ENCODE peak calls at places on chromosomes 13 and 19, in seven cellular contexts. A, U, E, Y, T, M and Q are unnamed samples.

GRCh38 chr13:64639206-64639605 is 2590.9 kb downstream of the PCDH9 start:
- DNase-seq in E (no peak), Y (no peak), U (no peak), M (no peak), T (no peak), A (no peak), Q (no peak)

GRCh38 chr19:29273000-29273691 is 60.2 kb upstream of the UQCRFS1 start:
- DNase-seq in E (no peak), M (no peak), U (no peak), Y (peak; percentile 20), T (no peak), A (no peak), Q (no peak)

GRCh38 chr19:7895565-7895964 is 7.3 kb downstream of the LRRC8E start:
- DNase-seq in A (no peak), E (no peak), Y (no peak), U (no peak), M (no peak), T (no peak), Q (no peak)

GRCh38 chr19:56951672-56952071 is 111.1 kb upstream of the PEG3 start:
- DNase-seq in M (no peak), E (no peak), T (no peak), Y (no peak), A (no peak), U (no peak), Q (no peak)

GRCh38 chr13:30819136-30819875 is 84.0 kb downstream of the ALOX5AP start:
- DNase-seq in M (no peak), Y (no peak), T (no peak), U (no peak), E (no peak), A (no peak), Q (no peak)

GRCh38 chr19:56141416-56141992 is 417 bp downstream of the ZNF444 start:
- DNase-seq in E (no peak), U (peak; percentile 11), T (no peak), Y (no peak), M (no peak), A (no peak), Q (no peak)

GRCh38 chr19:42124386-42124901 is 7.8 kb downstream of the POU2F2 start:
- DNase-seq in T (no peak), E (no peak), M (no peak), Y (no peak), A (no peak), U (no peak), Q (no peak)

GRCh38 chr13:52010890-52011689 is at the start of gene ATP7B:
- DNase-seq in E (no peak), Y (peak; percentile 85), A (peak; percentile 22), U (no peak), T (no peak), M (no peak), Q (no peak)

GRCh38 chr13:108508263-108508662 is 121.1 kb upstream of the MYO16 start:
- DNase-seq in Y (peak; percentile 65), U (no peak), T (no peak), M (peak; percentile 16), A (no peak), E (no peak), Q (no peak)

GRCh38 chr13:109998808-109999528 is 212.6 kb upstream of the IRS2 start:
- DNase-seq in T (peak; percentile 72), A (no peak), Y (no peak), U (peak; percentile 97), E (no peak), M (no peak), Q (no peak)

GRCh38 chr19:2782357-2782935 is 627 bp downstream of the SGTA start:
- DNase-seq in A (no peak), T (no peak), U (peak; percentile 5), E (no peak), Y (no peak), M (no peak), Q (no peak)

GRCh38 chr19:4414800-4415251 is 12.4 kb downstream of the CHAF1A start:
- DNase-seq in U (no peak), Y (peak; percentile 83), M (no peak), E (no peak), A (no peak), T (no peak), Q (no peak)

GRCh38 chr13:54486421-54487166 is 1458.0 kb downstream of the OLFM4 start:
- DNase-seq in Y (peak; percentile 50), E (no peak), T (no peak), U (no peak), M (no peak), A (no peak), Q (no peak)

GRCh38 chr13:113999618-113999910 is 25.7 kb upstream of the C13orf46 start:
- DNase-seq in E (no peak), M (no peak), U (no peak), A (no peak), Y (no peak), T (no peak), Q (no peak)

GRCh38 chr19:46435009-46435408 is 6.3 kb upstream of the PNMA8C start:
- DNase-seq in U (no peak), E (no peak), M (no peak), A (no peak), T (no peak), Y (no peak), Q (no peak)

GRCh38 chr19:18419699-18420460 is 682 bp downstream of the SSBP4 start:
- DNase-seq in U (no peak), A (peak; percentile 53), E (no peak), M (no peak), T (no peak), Y (peak; percentile 67), Q (no peak)

GRCh38 chr19:4456843-4457653 is 546 bp downstream of the UBXN6 start:
- DNase-seq in Y (peak; percentile 90), E (no peak), U (peak; percentile 25), T (no peak), M (no peak), A (peak; percentile 70), Q (no peak)

GRCh38 chr19:2952953-2953481 is 8.2 kb upstream of the ZNF77 start:
- DNase-seq in T (no peak), U (peak; percentile 77), A (no peak), E (no peak), Y (no peak), M (no peak), Q (peak; percentile 74)

GRCh38 chr13:49022472-49023144 is 46.9 kb downstream of the FNDC3A start:
- DNase-seq in Y (no peak), U (peak; percentile 19), E (no peak), T (no peak), A (no peak), M (no peak), Q (no peak)

GRCh38 chr13:68551701-68552522 is 1321.8 kb upstream of the PCDH9 start:
- DNase-seq in U (no peak), M (no peak), A (no peak), Y (no peak), E (no peak), T (no peak), Q (no peak)

GRCh38 chr19:55495646-55496349 is 7.6 kb downstream of the SSC5D start:
- DNase-seq in M (no peak), Y (peak; percentile 72), A (no peak), U (no peak), E (no peak), T (no peak), Q (no peak)

DNA sequence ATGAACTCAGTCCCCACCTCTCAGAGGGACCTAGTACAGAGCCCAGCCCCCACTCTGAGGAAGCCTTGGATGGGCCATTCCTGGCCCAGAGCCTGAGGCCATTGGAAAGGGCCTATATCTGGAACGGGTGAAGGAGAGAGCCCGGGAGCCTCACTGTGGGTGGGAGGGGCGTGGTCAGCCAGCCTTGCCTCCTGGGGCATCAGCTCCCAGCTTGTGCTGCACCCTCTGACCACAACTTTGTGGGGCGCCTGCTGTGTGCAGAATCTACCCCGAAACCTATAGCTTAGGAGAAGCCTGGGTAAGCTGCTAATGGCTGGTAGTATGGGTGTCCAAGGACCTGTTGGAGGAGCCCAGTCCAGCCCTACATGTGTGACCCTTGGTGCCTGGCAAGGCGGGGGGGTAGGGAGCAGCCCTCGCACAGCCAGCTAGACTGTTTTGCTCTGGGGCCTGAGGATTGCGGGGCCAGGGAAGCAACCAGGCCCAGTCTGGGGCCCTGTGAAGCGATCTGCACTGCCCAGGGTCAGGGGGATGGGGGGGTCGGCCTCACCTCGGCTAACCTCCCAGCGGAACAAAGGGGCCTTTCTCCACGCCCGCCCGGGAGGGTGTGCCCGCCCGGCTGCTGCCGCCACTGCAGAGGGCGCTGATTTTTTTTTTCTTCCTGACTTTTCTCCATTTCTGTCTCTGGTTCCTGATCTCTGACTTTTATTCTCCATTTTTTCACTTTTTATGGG is 42.3 kb downstream of the LYL1 start:
- DNase-seq in U (peak; percentile 50), T (no peak), M (no peak), E (no peak), Y (peak; percentile 55), A (peak; percentile 66), Q (no peak)
- H3K4me3 ChIP-seq in U (no peak overlapping the region), T (no peak overlapping the region), M (peak overlapping the region; percentile 51), E (peak overlapping the region; percentile 76), Y (peak overlapping the region; percentile 78), A (peak overlapping the region; percentile 43), Q (peak overlapping the region; percentile 47)

GRCh38 chr13:86572115-86572514 is 772.9 kb upstream of the SLITRK6 start:
- DNase-seq in E (no peak), T (peak; percentile 21), A (no peak), M (peak; percentile 24), U (peak; percentile 46), Y (no peak), Q (no peak)
- TF ChIP-seq CTCF in E (no peak), T (no peak), A (no peak), M (no peak), U (no peak), Y (no peak), Q (no peak)

GRCh38 chr13:23987331-23987730 is 90.0 kb upstream of the C1QTNF9B start:
- DNase-seq in U (no peak), E (no peak), Y (no peak), A (no peak), T (peak; percentile 39), M (no peak), Q (no peak)
- H3K4me3 ChIP-seq in U (no peak overlapping the region), E (no peak overlapping the region), Y (no peak overlapping the region), A (no peak overlapping the region), T (no peak overlapping the region), M (no peak overlapping the region), Q (no peak overlapping the region)

DNA sequence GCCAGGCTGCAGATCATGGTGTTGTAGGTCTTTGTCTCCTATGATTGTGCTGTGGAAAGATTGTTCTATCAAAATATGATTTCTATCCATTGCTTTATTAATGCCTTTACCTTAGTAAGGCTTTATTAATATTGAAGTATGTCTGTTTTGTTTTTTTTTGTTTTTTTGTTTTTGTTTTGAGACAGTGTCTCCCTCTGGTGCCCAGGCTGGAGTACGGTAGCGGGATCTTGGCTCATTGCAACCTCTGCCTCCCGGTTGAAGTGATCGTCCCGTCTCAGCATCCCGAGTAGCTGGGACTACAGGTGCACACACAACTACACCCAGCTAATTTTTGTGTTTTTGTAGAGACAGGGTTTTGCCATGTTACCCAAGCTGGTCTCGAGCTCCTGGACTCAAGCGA is 7.7 kb downstream of the IRGC start:
- DNase-seq in T (no peak), Y (no peak), U (no peak), A (no peak), E (no peak), M (peak; percentile 33), Q (no peak)
- TF ChIP-seq CTCF in T (peak; percentile 20), Y (peak; percentile 68), U (peak; percentile 26), A (no peak), E (no peak), M (peak; percentile 79), Q (no peak)